ENCODE peak calls at places on chromosomes 2 and 18, in ten cellular contexts. O, B, E, S, F, V, Q, G, D and R are unnamed samples.

GRCh38 chr2:221571108-221571390 is 1.1 kb downstream of the EPHA4 start:
- DNase-seq in D (no peak), B (no peak), E (no peak), Q (no peak), O (peak; percentile 75), S (no peak), F (no peak), V (no peak), G (no peak), R (no peak)

GRCh38 chr2:112163541-112163981 is 25.4 kb downstream of the FBLN7 start:
- DNase-seq in D (no peak), V (no peak), Q (no peak), B (no peak), G (no peak), S (peak; percentile 24), E (no peak), O (no peak), F (peak; percentile 9), R (no peak)

GRCh38 chr2:120005834-120006521 is 6.9 kb upstream of the EPB41L5 start:
- DNase-seq in O (no peak), Q (peak; percentile 35), F (no peak), V (no peak), G (no peak), B (no peak), D (no peak), S (no peak), E (no peak), R (no peak)

GRCh38 chr2:99153921-99154604 is 679 bp downstream of the TSGA10 start:
- DNase-seq in V (no peak), F (no peak), E (no peak), Q (no peak), B (peak; percentile 4), G (no peak), O (no peak), D (no peak), S (no peak), R (no peak)

GRCh38 chr2:259789-260331 is 4.0 kb downstream of the SH3YL1 start:
- DNase-seq in D (no peak), B (no peak), O (no peak), F (no peak), Q (no peak), G (no peak), E (no peak), S (no peak), V (no peak), R (no peak)

GRCh38 chr2:128286011-128286721 is 32.5 kb downstream of the HS6ST1 start:
- DNase-seq in E (no peak), D (no peak), S (no peak), B (no peak), G (no peak), Q (no peak), O (peak; percentile 79), V (no peak), F (no peak), R (no peak)

GRCh38 chr2:48613211-48613610 is 4.4 kb upstream of the GTF2A1L start:
- DNase-seq in G (no peak), O (no peak), S (no peak), D (no peak), B (no peak), V (no peak), Q (no peak), F (no peak), E (no peak), R (no peak)

GRCh38 chr18:10750386-10751035 is 224.7 kb downstream of the NAPG start:
- DNase-seq in V (no peak), Q (no peak), S (no peak), D (no peak), O (no peak), G (no peak), E (no peak), B (no peak), F (no peak), R (no peak)

GRCh38 chr2:19649785-19650380 is 251.9 kb downstream of the TTC32 start:
- DNase-seq in F (no peak), S (no peak), G (no peak), Q (no peak), V (no peak), E (no peak), D (no peak), B (no peak), O (no peak), R (no peak)

GRCh38 chr2:230898661-230899091 is 26.4 kb downstream of the GPR55 start:
- DNase-seq in B (no peak), D (no peak), G (no peak), F (peak; percentile 12), O (peak; percentile 41), S (peak; percentile 67), V (no peak), E (no peak), Q (no peak), R (no peak)

GRCh38 chr2:236663671-236664101 is 94.1 kb downstream of the ACKR3 start:
- DNase-seq in G (no peak), V (no peak), S (peak; percentile 87), O (no peak), D (no peak), F (no peak), B (no peak), Q (no peak), E (no peak), R (no peak)

GRCh38 chr18:66582151-66582550 is 21.7 kb downstream of the CDH19 start:
- DNase-seq in F (no peak), Q (no peak), B (no peak), V (no peak), E (no peak), S (no peak), G (peak; percentile 39), D (no peak), O (no peak), R (no peak)

GRCh38 chr2:74390601-74391000 is 10.5 kb upstream of the DCTN1 start:
- DNase-seq in Q (no peak), E (no peak), S (no peak), D (no peak), V (no peak), F (no peak), G (no peak), O (no peak), B (peak; percentile 35), R (no peak)

GRCh38 chr2:74393525-74393924 is 13.4 kb upstream of the DCTN1 start:
- DNase-seq in S (no peak), Q (no peak), B (no peak), E (no peak), O (no peak), V (no peak), D (no peak), G (no peak), F (no peak), R (no peak)

GRCh38 chr2:74392449-74392743 is 12.3 kb upstream of the DCTN1 start:
- DNase-seq in D (no peak), E (no peak), B (peak; percentile 8), Q (no peak), V (no peak), S (no peak), G (no peak), O (no peak), F (no peak), R (no peak)

GRCh38 chr2:74391580-74392448 is 11.7 kb upstream of the DCTN1 start:
- DNase-seq in Q (peak; percentile 91), S (peak; percentile 96), V (peak; percentile 88), D (peak; percentile 83), G (peak; percentile 86), F (peak; percentile 93), B (peak; percentile 95), O (peak; percentile 98), E (peak; percentile 86), R (peak; percentile 94)

GRCh38 chr2:74391209-74391579 is 11.1 kb upstream of the DCTN1 start:
- DNase-seq in E (no peak), O (no peak), B (no peak), V (no peak), Q (peak; percentile 52), D (peak; percentile 18), F (no peak), S (no peak), G (no peak), R (no peak)
- H3K27ac ChIP-seq in E (peak overlapping the region; percentile 85), O (peak overlapping the region; percentile 97), B (no peak overlapping the region), V (peak overlapping the region; percentile 69), Q (peak overlapping the region; percentile 91), D (peak overlapping the region; percentile 93), F (peak overlapping the region; percentile 96), S (peak overlapping the region; percentile 94), G (peak overlapping the region; percentile 33), R (peak overlapping the region; percentile 90)

DNA sequence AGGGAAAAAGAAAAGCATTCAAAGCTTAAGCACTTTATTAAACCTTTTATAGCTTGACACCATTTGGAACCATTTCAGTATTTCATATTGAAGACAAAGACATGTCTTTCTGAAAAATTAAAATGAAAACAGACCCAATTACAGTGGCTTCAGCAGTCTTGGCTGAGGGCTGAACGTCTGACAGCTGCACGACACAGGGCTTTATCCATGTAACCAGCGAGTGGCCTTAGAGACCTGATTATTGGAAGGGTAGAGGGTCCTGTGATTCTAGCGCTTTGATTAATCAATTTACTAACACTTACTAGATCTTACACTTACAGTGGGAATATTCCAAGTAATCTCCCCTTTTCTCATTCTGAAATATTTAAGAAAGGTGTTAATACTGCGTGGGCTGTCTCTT is 113.0 kb downstream of the ADCYAP1 start:
- DNase-seq in E (no peak), V (no peak), S (no peak), O (no peak), G (no peak), D (no peak), Q (no peak), F (no peak), B (peak; percentile 45), R (no peak)
- TF ChIP-seq POLR2AphosphoS5 in E (no peak), V (no peak), S (no peak), O (no peak), G (no peak), D (no peak), Q (no peak), F (no peak), B (peak; percentile 45), R (no peak)

DNA sequence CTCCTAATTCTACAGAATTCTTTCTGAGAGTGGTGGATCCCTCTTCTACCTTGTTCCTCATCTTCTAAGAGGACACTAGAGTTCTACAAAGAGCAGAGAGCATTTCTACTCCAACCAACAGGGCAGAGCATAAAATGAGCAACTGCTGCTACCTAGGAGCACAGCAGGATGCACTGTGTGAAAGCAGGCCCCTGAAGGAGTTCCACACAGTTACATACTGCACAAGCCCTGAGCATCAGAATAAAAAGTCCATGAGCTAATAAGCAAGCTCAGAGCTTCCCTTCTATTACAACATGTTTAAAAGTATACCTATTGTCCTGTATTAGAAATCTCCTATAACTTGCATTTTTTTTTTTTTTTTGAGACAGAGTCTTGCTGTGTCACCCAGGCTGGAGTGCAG is 8.4 kb downstream of the FHL2 start:
- DNase-seq in V (no peak), D (no peak), O (no peak), E (no peak), Q (no peak), B (no peak), F (no peak), G (no peak), S (no peak), R (no peak)
- H3K27ac ChIP-seq in V (peak overlapping the region; percentile 47), D (no peak overlapping the region), O (no peak overlapping the region), E (peak overlapping the region; percentile 38), Q (no peak overlapping the region), B (no peak overlapping the region), F (peak overlapping the region; percentile 40), G (no peak overlapping the region), S (no peak overlapping the region), R (peak overlapping the region; percentile 93)

DNA sequence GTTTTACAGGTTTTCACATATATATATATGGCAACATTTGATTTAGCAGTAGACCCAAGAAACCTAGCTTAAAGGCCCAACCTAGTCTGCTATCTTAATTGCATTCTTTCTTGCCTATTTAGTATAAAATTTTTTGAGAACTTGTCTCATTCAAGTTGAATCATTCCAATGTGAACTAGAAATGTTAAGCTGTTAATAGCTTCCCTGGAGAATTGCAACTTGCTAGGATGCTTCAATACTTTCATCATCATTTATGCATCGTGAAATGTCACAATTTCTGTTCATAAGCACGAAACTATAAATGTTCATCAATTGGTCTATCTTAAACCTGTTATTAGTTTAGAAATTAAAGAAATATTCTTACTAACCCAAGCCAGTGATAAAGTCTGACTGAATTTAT is 217.6 kb downstream of the BABAM2 start:
- DNase-seq in S (no peak), D (no peak), V (no peak), E (no peak), O (no peak), Q (no peak), F (no peak), G (no peak), B (no peak), R (no peak)
- TF ChIP-seq POLR2AphosphoS5 in S (no peak), D (no peak), V (no peak), E (no peak), O (no peak), Q (no peak), F (no peak), G (no peak), B (no peak), R (no peak)